ENCODE peak calls at places on chromosomes 2 and 18, in six cellular contexts. D is endothelial cell, Z is EL, X is activated T-helper 1 cell treated with Interleukin-2 at 50 U/mL for 16 hours, T is T-helper 9 cell, K is astrocyte. S is an unnamed sample.

GRCh38 chr2:218387369-218388194 is 5.5 kb downstream of the SLC11A1 start:
- DNase-seq in D (peak; percentile 41), T (no peak), K (peak; percentile 36), X (no peak), Z (peak; percentile 53), S (no peak)

GRCh38 chr2:220036431-220036830 is 409.0 kb downstream of the SLC4A3 start:
- DNase-seq in D (no peak), K (no peak), Z (no peak), X (no peak), T (no peak), S (no peak)

GRCh38 chr2:98730851-98731708 is at the start of gene MGAT4A:
- DNase-seq in K (no peak), D (peak; percentile 59), X (peak; percentile 77), T (peak; percentile 77), Z (peak; percentile 21), S (peak; percentile 22)

GRCh38 chr2:156110890-156111289 is 221.6 kb downstream of the NR4A2 start:
- DNase-seq in Z (peak; percentile 2), K (no peak), D (peak; percentile 51), T (no peak), X (no peak), S (no peak)

GRCh38 chr2:78431241-78431640 is 594.3 kb upstream of the REG3G start:
- DNase-seq in X (no peak), Z (no peak), D (peak; percentile 25), T (no peak), K (no peak), S (no peak)

GRCh38 chr2:163734911-163735691 is 707 bp downstream of the FIGN start:
- DNase-seq in X (no peak), Z (peak; percentile 10), K (no peak), T (no peak), D (no peak), S (peak; percentile 10)

GRCh38 chr2:7867858-7868257 is 814.0 kb upstream of the ID2 start:
- DNase-seq in X (no peak), T (no peak), Z (no peak), D (no peak), K (no peak), S (no peak)

GRCh38 chr2:88517759-88518201 is 65.3 kb upstream of the FOXI3 start:
- DNase-seq in X (no peak), K (no peak), T (no peak), D (no peak), Z (no peak), S (no peak)

GRCh38 chr18:69817335-69817935 is 130.2 kb downstream of the CD226 start:
- DNase-seq in K (peak; percentile 88), T (no peak), X (no peak), D (no peak), Z (peak; percentile 75), S (peak; percentile 49)

GRCh38 chr2:49988301-49988700 is 834.0 kb upstream of the FSHR start:
- DNase-seq in T (no peak), X (no peak), D (no peak), K (no peak), Z (no peak), S (no peak)

GRCh38 chr2:35522434-35522833 is 833.1 kb upstream of the CRIM1 start:
- DNase-seq in Z (no peak), X (no peak), K (no peak), D (no peak), T (no peak), S (no peak)